ENCODE peak calls at places on chromosome 14, in five cellular contexts. One of them, this sample, is unnamed.

GRCh38 chr14:57480044-57480443 is 13.6 kb downstream of the CCDC198 start:
- DNase-seq in endothelial cell of umbilical vein: no peak
- DNase-seq in K562: no peak
- DNase-seq in GM12878: no peak
- DNase-seq in A549: no peak
- DNase-seq in this sample: no peak

GRCh38 chr14:56046999-56047398 is 71.2 kb upstream of the PELI2 start:
- DNase-seq in K562: no peak
- DNase-seq in endothelial cell of umbilical vein: no peak
- DNase-seq in A549: no peak
- DNase-seq in GM12878: no peak
- DNase-seq in this sample: no peak

GRCh38 chr14:53979747-53980642 is 23.4 kb upstream of the BMP4 start:
- DNase-seq in A549: peak; percentile 27
- DNase-seq in K562: no peak
- DNase-seq in GM12878: no peak
- DNase-seq in endothelial cell of umbilical vein: no peak
- DNase-seq in this sample: no peak

GRCh38 chr14:77663289-77663688 is 44.5 kb downstream of the ALKBH1 start:
- DNase-seq in K562: no peak
- DNase-seq in endothelial cell of umbilical vein: peak; percentile 18
- DNase-seq in GM12878: no peak
- DNase-seq in A549: no peak
- DNase-seq in this sample: no peak

GRCh38 chr14:49966304-49966809 is 73.5 kb downstream of the ARF6 start:
- DNase-seq in endothelial cell of umbilical vein: no peak
- DNase-seq in GM12878: no peak
- DNase-seq in A549: peak; percentile 87
- DNase-seq in K562: no peak
- DNase-seq in this sample: no peak

GRCh38 chr14:22536853-22537338 is 52.1 kb downstream of the DAD1 start:
- DNase-seq in endothelial cell of umbilical vein: peak; percentile 98
- DNase-seq in K562: peak; percentile 78
- DNase-seq in A549: peak; percentile 81
- DNase-seq in GM12878: peak; percentile 94
- DNase-seq in this sample: peak; percentile 97

GRCh38 chr14:101628471-101628966 is 67.2 kb downstream of the DIO3 start:
- DNase-seq in K562: peak; percentile 82
- DNase-seq in A549: peak; percentile 84
- DNase-seq in endothelial cell of umbilical vein: peak; percentile 59
- DNase-seq in GM12878: no peak
- DNase-seq in this sample: peak; percentile 77

GRCh38 chr14:88248606-88249005 is 74.5 kb downstream of the KCNK10 start:
- DNase-seq in GM12878: no peak
- DNase-seq in A549: peak; percentile 7
- DNase-seq in K562: no peak
- DNase-seq in endothelial cell of umbilical vein: no peak
- DNase-seq in this sample: no peak

GRCh38 chr14:20601522-20601921 is 10.3 kb upstream of the RNASE12 start:
- DNase-seq in endothelial cell of umbilical vein: no peak
- DNase-seq in K562: no peak
- DNase-seq in GM12878: no peak
- DNase-seq in A549: no peak
- DNase-seq in this sample: peak; percentile 77

GRCh38 chr14:20591235-20591634 is at the start of gene RNASE12:
- DNase-seq in A549: no peak
- DNase-seq in GM12878: no peak
- DNase-seq in K562: no peak
- DNase-seq in endothelial cell of umbilical vein: no peak
- DNase-seq in this sample: no peak

GRCh38 chr14:20602583-20602982 is 11.4 kb upstream of the RNASE12 start:
- DNase-seq in K562: no peak
- DNase-seq in A549: no peak
- DNase-seq in GM12878: no peak
- DNase-seq in endothelial cell of umbilical vein: no peak
- DNase-seq in this sample: no peak

DNA sequence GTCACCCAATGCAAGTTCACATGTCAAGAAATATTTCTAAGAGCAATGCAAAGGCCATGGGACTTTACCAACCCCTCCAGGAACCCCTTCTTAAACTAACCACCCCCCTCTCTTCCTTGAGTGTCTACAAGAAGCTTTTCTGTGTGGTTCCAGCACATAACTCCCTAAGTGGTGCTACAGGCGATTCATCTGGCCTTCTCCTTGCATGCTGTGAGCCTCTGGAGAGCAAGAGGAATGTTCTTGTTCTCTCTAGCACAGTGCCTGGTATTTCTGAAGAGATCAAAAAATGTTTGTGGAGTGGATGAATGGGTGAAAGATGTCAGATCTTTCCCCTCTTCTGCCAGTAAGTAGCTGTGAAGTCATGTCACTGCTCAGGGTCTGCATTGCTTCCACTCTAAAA is 5.9 kb upstream of the RNASE12 start:
- DNase-seq in endothelial cell of umbilical vein: no peak
- DNase-seq in A549: no peak
- DNase-seq in GM12878: no peak
- DNase-seq in K562: no peak
- DNase-seq in this sample: no peak
- TF ChIP-seq MYC in endothelial cell of umbilical vein: no peak
- TF ChIP-seq MYC in A549: no peak
- TF ChIP-seq MYC in GM12878: no peak
- TF ChIP-seq MYC in K562: no peak
- TF ChIP-seq MYC in this sample: no peak

DNA sequence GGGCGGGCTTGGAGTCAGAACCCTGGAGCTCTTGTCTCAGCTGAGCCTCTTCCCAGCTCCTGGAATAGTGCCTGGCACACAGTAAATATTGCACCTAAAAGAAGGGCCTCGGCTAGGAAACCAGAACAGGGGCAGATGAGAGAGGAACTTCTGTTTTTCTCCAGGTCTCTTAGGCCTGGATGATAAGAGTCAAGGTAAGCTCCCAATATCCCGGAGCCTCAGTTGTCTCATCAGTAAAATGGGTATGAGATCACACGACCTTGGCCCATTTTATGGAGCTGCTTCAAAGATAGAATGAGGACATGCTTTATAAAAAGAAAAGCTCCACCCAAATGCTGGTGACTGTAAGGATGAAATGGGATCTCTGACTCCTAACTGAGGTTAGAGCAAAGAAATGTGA is 202.2 kb downstream of the TTC7B start:
- DNase-seq in K562: no peak
- DNase-seq in GM12878: no peak
- DNase-seq in endothelial cell of umbilical vein: no peak
- DNase-seq in A549: no peak
- DNase-seq in this sample: no peak
- TF ChIP-seq POLR2A in K562: no peak
- TF ChIP-seq POLR2A in GM12878: no peak
- TF ChIP-seq POLR2A in endothelial cell of umbilical vein: no peak
- TF ChIP-seq POLR2A in A549: no peak
- TF ChIP-seq POLR2A in this sample: no peak

GRCh38 chr14:95979339-95980042 is 59.7 kb upstream of the C14orf132 start:
- DNase-seq in GM12878: no peak
- DNase-seq in A549: no peak
- DNase-seq in K562: no peak
- DNase-seq in endothelial cell of umbilical vein: no peak
- DNase-seq in this sample: no peak
- TF ChIP-seq CTCF in GM12878: peak; percentile 5
- TF ChIP-seq CTCF in A549: no peak
- TF ChIP-seq CTCF in K562: no peak
- TF ChIP-seq CTCF in endothelial cell of umbilical vein: no peak
- TF ChIP-seq CTCF in this sample: peak; percentile 27

DNA sequence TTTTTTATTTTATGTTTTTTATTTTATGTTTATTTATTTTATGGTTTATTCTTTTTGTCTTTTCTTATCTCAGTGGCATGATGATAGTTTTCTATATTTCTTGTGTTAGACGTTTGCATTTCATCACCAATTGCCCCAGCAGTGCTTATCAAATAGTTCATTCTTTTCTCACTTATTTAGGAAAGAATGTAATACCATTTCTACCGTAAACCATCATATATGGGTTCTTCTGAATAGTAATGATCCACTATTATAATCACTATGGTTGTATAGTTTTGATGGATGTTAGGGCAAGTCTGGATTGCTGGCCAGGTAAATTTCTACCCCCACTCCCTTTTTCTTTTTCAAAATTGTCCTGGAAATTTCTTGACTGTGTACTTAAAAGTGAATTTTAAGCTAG is 134.6 kb upstream of the FBXO33 start:
- DNase-seq in endothelial cell of umbilical vein: no peak
- DNase-seq in GM12878: no peak
- DNase-seq in K562: no peak
- DNase-seq in A549: no peak
- DNase-seq in this sample: no peak
- TF ChIP-seq MYC in endothelial cell of umbilical vein: no peak
- TF ChIP-seq MYC in GM12878: no peak
- TF ChIP-seq MYC in K562: no peak
- TF ChIP-seq MYC in A549: no peak
- TF ChIP-seq MYC in this sample: no peak

DNA sequence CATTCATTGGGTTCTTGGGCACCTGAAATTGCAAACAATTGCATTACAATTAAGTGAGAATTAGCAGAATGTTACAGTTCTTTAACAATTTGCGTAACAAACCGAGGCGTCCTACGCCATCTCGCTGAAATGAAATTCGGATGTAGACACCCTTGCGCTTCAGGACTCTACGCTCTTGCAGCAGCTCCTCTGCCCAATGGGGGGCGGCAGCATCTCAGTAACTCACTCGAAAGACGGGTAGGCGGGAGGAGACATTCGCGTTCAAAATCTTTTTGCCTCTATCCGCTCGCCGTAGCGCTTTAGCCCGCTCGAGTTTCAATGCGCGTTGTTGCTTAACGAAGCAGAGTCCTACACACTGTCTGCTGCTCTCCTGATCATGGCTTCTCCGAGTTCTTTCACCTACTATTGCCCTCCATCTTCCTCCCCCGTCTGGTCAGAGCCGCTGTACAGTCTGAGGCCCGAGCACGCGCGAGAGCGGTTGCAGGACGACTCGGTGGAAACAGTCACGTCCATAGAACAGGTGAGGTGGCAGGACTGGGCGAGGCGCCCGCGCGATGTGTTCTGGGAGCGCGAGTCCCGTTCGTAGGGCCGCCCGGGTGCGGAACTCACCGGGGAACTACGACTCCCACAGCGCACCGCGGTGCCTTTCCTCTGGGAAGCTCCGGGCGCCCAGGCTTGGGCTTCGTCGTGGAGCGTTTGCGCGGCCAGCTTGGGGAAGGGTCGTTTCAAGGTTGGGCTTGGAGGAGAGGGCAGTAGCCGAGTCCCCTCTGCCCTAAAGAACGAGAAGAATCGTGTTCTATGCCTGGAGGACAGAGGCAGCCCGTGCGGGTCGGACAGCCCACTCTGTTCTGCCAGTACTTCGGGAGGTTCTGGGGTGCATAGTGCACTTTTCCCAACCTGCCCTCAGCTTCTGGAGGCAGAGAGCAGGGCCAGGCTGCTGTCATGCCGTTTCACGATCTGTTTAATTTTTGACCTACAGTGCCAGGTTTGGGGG is at the start of gene FNTB:
- DNase-seq in K562: peak; percentile 86
- DNase-seq in A549: peak; percentile 97
- DNase-seq in GM12878: peak; percentile 94
- DNase-seq in endothelial cell of umbilical vein: peak; percentile 98
- DNase-seq in this sample: peak; percentile 97
- TF ChIP-seq POLR2A in K562: peak; percentile 84
- TF ChIP-seq POLR2A in A549: peak; percentile 56
- TF ChIP-seq POLR2A in GM12878: peak; percentile 82
- TF ChIP-seq POLR2A in endothelial cell of umbilical vein: peak; percentile 43
- TF ChIP-seq POLR2A in this sample: peak; percentile 69

DNA sequence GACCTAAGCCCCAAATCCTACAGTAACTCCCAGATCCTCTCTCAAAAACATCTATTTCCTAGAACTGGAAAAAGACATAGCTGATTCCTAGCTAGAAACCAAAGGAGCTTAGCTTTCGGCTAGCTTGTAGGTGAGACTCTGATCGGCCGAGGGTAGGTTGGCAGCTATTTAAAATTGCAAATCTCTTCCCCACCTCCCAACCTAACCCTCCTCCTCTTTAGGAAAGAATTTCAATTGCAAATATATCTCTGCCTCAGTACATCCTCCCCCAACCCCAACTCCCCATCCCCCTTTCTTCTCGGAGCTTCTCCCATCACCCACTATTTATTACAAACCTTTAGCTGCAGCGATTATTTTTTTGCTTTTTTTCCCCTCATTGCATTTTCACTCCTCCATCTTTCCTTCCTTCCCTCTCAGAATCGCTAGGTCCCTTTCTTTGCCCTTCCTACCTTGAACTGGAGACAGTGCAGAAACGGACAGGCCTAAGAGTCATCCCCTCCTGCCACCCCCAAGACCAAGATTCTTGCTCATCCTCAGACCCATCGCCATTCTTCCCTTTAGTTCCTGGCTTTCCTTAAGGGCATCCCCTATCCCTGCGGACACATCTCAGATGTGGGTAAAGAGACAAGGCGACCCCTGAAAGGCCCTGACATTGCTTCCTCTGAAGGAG is 13.4 kb downstream of the ZFHX2 start:
- DNase-seq in K562: no peak
- DNase-seq in GM12878: no peak
- DNase-seq in A549: no peak
- DNase-seq in endothelial cell of umbilical vein: no peak
- DNase-seq in this sample: no peak
- TF ChIP-seq CTCF in K562: no peak
- TF ChIP-seq CTCF in GM12878: no peak
- TF ChIP-seq CTCF in A549: no peak
- TF ChIP-seq CTCF in endothelial cell of umbilical vein: no peak
- TF ChIP-seq CTCF in this sample: no peak

DNA sequence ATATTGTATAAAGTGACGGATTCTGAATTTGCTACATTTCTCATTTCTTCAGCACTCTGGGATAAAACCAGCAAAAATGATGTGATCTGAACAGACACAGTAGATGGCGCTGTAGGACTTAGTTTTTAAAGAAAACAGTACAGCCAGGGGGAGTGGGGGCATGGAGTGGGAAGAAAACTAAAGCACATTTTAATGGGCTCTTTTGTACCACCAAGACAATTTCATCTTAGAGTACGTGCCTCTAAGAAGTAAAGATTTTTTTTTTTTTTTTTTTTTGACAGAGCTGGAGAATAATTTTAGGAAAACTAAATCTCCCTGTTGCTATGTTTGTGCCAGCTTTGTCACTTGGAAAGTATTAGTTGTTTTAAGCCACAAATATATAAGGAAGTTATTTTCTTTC is 124.4 kb downstream of the RAD51B start:
- DNase-seq in K562: peak; percentile 15
- DNase-seq in A549: peak; percentile 92
- DNase-seq in GM12878: peak; percentile 49
- DNase-seq in endothelial cell of umbilical vein: peak; percentile 85
- DNase-seq in this sample: peak; percentile 77
- TF ChIP-seq MYC in K562: no peak
- TF ChIP-seq MYC in A549: no peak
- TF ChIP-seq MYC in GM12878: no peak
- TF ChIP-seq MYC in endothelial cell of umbilical vein: no peak
- TF ChIP-seq MYC in this sample: no peak

GRCh38 chr14:68795602-68796417 is 2.9 kb upstream of the ZFP36L1 start:
- DNase-seq in K562: peak; percentile 78
- DNase-seq in GM12878: no peak
- DNase-seq in A549: peak; percentile 90
- DNase-seq in endothelial cell of umbilical vein: peak; percentile 75
- DNase-seq in this sample: no peak
- TF ChIP-seq POLR2A in K562: peak; percentile 79
- TF ChIP-seq POLR2A in GM12878: peak; percentile 97
- TF ChIP-seq POLR2A in A549: peak; percentile 83
- TF ChIP-seq POLR2A in endothelial cell of umbilical vein: peak; percentile 1
- TF ChIP-seq POLR2A in this sample: no peak